ENCODE peak calls at places on chromosome 3, in eight cellular contexts. One of them, this sample, is unnamed.

GRCh38 chr3:64207289-64208086 is 17.8 kb downstream of the PRICKLE2 start:
- DNase-seq in left cardiac atrium: peak
- DNase-seq in iPS-NIHi11: no peak
- DNase-seq in activated naive CD4-positive, alpha-beta T cell: no peak
- DNase-seq in NCI-H1092 treated with DMSO at 0.1 percent for 48 hours: no peak
- DNase-seq in stimulated activated naive CD4-positive, alpha-beta T cell treated with Interleukin-2 at 50 U/mL for 16 hours: no peak
- DNase-seq in IMR-90: peak
- DNase-seq in progenitor cell of endocrine pancreas: no peak
- DNase-seq in this sample: no peak

GRCh38 chr3:179729086-179729485 is 76.2 kb downstream of the USP13 start:
- DNase-seq in left cardiac atrium: no peak
- DNase-seq in iPS-NIHi11: no peak
- DNase-seq in activated naive CD4-positive, alpha-beta T cell: no peak
- DNase-seq in NCI-H1092 treated with DMSO at 0.1 percent for 48 hours: no peak
- DNase-seq in stimulated activated naive CD4-positive, alpha-beta T cell treated with Interleukin-2 at 50 U/mL for 16 hours: no peak
- DNase-seq in IMR-90: no peak
- DNase-seq in progenitor cell of endocrine pancreas: no peak
- DNase-seq in this sample: no peak

GRCh38 chr3:106004137-106004600 is 135.4 kb upstream of the CBLB start:
- DNase-seq in left cardiac atrium: no peak
- DNase-seq in iPS-NIHi11: no peak
- DNase-seq in activated naive CD4-positive, alpha-beta T cell: no peak
- DNase-seq in NCI-H1092 treated with DMSO at 0.1 percent for 48 hours: no peak
- DNase-seq in stimulated activated naive CD4-positive, alpha-beta T cell treated with Interleukin-2 at 50 U/mL for 16 hours: no peak
- DNase-seq in IMR-90: peak
- DNase-seq in progenitor cell of endocrine pancreas: no peak
- DNase-seq in this sample: no peak

GRCh38 chr3:95333826-95334225 is 1271.0 kb downstream of the NSUN3 start:
- DNase-seq in left cardiac atrium: no peak
- DNase-seq in iPS-NIHi11: no peak
- DNase-seq in activated naive CD4-positive, alpha-beta T cell: no peak
- DNase-seq in NCI-H1092 treated with DMSO at 0.1 percent for 48 hours: no peak
- DNase-seq in stimulated activated naive CD4-positive, alpha-beta T cell treated with Interleukin-2 at 50 U/mL for 16 hours: no peak
- DNase-seq in IMR-90: no peak
- DNase-seq in progenitor cell of endocrine pancreas: no peak
- DNase-seq in this sample: no peak

GRCh38 chr3:161549251-161549650 is 52.6 kb downstream of the OTOL1 start:
- DNase-seq in left cardiac atrium: no peak
- DNase-seq in iPS-NIHi11: no peak
- DNase-seq in activated naive CD4-positive, alpha-beta T cell: no peak
- DNase-seq in NCI-H1092 treated with DMSO at 0.1 percent for 48 hours: no peak
- DNase-seq in stimulated activated naive CD4-positive, alpha-beta T cell treated with Interleukin-2 at 50 U/mL for 16 hours: no peak
- DNase-seq in IMR-90: no peak
- DNase-seq in progenitor cell of endocrine pancreas: no peak
- DNase-seq in this sample: no peak

GRCh38 chr3:125644036-125645025 is 49.0 kb upstream of the OSBPL11 start:
- DNase-seq in left cardiac atrium: peak
- DNase-seq in iPS-NIHi11: no peak
- DNase-seq in activated naive CD4-positive, alpha-beta T cell: no peak
- DNase-seq in NCI-H1092 treated with DMSO at 0.1 percent for 48 hours: no peak
- DNase-seq in stimulated activated naive CD4-positive, alpha-beta T cell treated with Interleukin-2 at 50 U/mL for 16 hours: no peak
- DNase-seq in IMR-90: peak
- DNase-seq in progenitor cell of endocrine pancreas: no peak
- DNase-seq in this sample: no peak

GRCh38 chr3:9078561-9079240 is 115.4 kb upstream of the RAD18 start:
- DNase-seq in left cardiac atrium: no peak
- DNase-seq in iPS-NIHi11: peak
- DNase-seq in activated naive CD4-positive, alpha-beta T cell: no peak
- DNase-seq in NCI-H1092 treated with DMSO at 0.1 percent for 48 hours: no peak
- DNase-seq in stimulated activated naive CD4-positive, alpha-beta T cell treated with Interleukin-2 at 50 U/mL for 16 hours: no peak
- DNase-seq in IMR-90: no peak
- DNase-seq in progenitor cell of endocrine pancreas: no peak
- DNase-seq in this sample: peak

GRCh38 chr3:71087109-71088018 is 496.2 kb downstream of the FOXP1 start:
- DNase-seq in left cardiac atrium: no peak
- DNase-seq in iPS-NIHi11: no peak
- DNase-seq in activated naive CD4-positive, alpha-beta T cell: no peak
- DNase-seq in NCI-H1092 treated with DMSO at 0.1 percent for 48 hours: no peak
- DNase-seq in stimulated activated naive CD4-positive, alpha-beta T cell treated with Interleukin-2 at 50 U/mL for 16 hours: peak
- DNase-seq in IMR-90: peak
- DNase-seq in progenitor cell of endocrine pancreas: no peak
- DNase-seq in this sample: no peak

GRCh38 chr3:140164156-140164555 is 229.2 kb downstream of the CLSTN2 start:
- DNase-seq in left cardiac atrium: no peak
- DNase-seq in iPS-NIHi11: no peak
- DNase-seq in activated naive CD4-positive, alpha-beta T cell: no peak
- DNase-seq in NCI-H1092 treated with DMSO at 0.1 percent for 48 hours: no peak
- DNase-seq in stimulated activated naive CD4-positive, alpha-beta T cell treated with Interleukin-2 at 50 U/mL for 16 hours: no peak
- DNase-seq in IMR-90: no peak
- DNase-seq in progenitor cell of endocrine pancreas: no peak
- DNase-seq in this sample: no peak

GRCh38 chr3:30467596-30468238 is 138.7 kb upstream of the TGFBR2 start:
- DNase-seq in left cardiac atrium: no peak
- DNase-seq in iPS-NIHi11: no peak
- DNase-seq in activated naive CD4-positive, alpha-beta T cell: no peak
- DNase-seq in NCI-H1092 treated with DMSO at 0.1 percent for 48 hours: no peak
- DNase-seq in stimulated activated naive CD4-positive, alpha-beta T cell treated with Interleukin-2 at 50 U/mL for 16 hours: no peak
- DNase-seq in IMR-90: peak
- DNase-seq in progenitor cell of endocrine pancreas: no peak
- DNase-seq in this sample: no peak

GRCh38 chr3:13299531-13300155 is 120.5 kb downstream of the NUP210 start:
- DNase-seq in left cardiac atrium: no peak
- DNase-seq in iPS-NIHi11: no peak
- DNase-seq in activated naive CD4-positive, alpha-beta T cell: no peak
- DNase-seq in NCI-H1092 treated with DMSO at 0.1 percent for 48 hours: no peak
- DNase-seq in stimulated activated naive CD4-positive, alpha-beta T cell treated with Interleukin-2 at 50 U/mL for 16 hours: no peak
- DNase-seq in IMR-90: no peak
- DNase-seq in progenitor cell of endocrine pancreas: no peak
- DNase-seq in this sample: no peak

GRCh38 chr3:124282751-124283643 is 291.1 kb upstream of the ROPN1 start:
- DNase-seq in left cardiac atrium: no peak
- DNase-seq in iPS-NIHi11: no peak
- DNase-seq in activated naive CD4-positive, alpha-beta T cell: no peak
- DNase-seq in NCI-H1092 treated with DMSO at 0.1 percent for 48 hours: no peak
- DNase-seq in stimulated activated naive CD4-positive, alpha-beta T cell treated with Interleukin-2 at 50 U/mL for 16 hours: no peak
- DNase-seq in IMR-90: peak
- DNase-seq in progenitor cell of endocrine pancreas: no peak
- DNase-seq in this sample: no peak

GRCh38 chr3:4994823-4995499 is 15.7 kb downstream of the BHLHE40 start:
- DNase-seq in left cardiac atrium: peak
- DNase-seq in iPS-NIHi11: no peak
- DNase-seq in activated naive CD4-positive, alpha-beta T cell: no peak
- DNase-seq in NCI-H1092 treated with DMSO at 0.1 percent for 48 hours: no peak
- DNase-seq in stimulated activated naive CD4-positive, alpha-beta T cell treated with Interleukin-2 at 50 U/mL for 16 hours: no peak
- DNase-seq in IMR-90: peak
- DNase-seq in progenitor cell of endocrine pancreas: no peak
- DNase-seq in this sample: no peak

GRCh38 chr3:197165890-197166289 is 132.5 kb downstream of the DLG1 start:
- DNase-seq in left cardiac atrium: no peak
- DNase-seq in iPS-NIHi11: no peak
- DNase-seq in activated naive CD4-positive, alpha-beta T cell: no peak
- DNase-seq in NCI-H1092 treated with DMSO at 0.1 percent for 48 hours: no peak
- DNase-seq in stimulated activated naive CD4-positive, alpha-beta T cell treated with Interleukin-2 at 50 U/mL for 16 hours: no peak
- DNase-seq in IMR-90: no peak
- DNase-seq in progenitor cell of endocrine pancreas: no peak
- DNase-seq in this sample: no peak